ENCODE peak calls at places on chromosomes 3 and 15, in five cellular contexts. One of them, this sample, is unnamed.

GRCh38 chr3:149736180-149737100 is 15.8 kb downstream of the COMMD2 start:
- DNase-seq in IMR-90: peak; percentile 42
- DNase-seq in tibial artery: no peak
- DNase-seq in uterus: no peak
- DNase-seq in hepatocyte: no peak
- DNase-seq in this sample: no peak

GRCh38 chr15:25846377-25846776 is 16.8 kb downstream of the ATP10A start:
- DNase-seq in uterus: no peak
- DNase-seq in hepatocyte: no peak
- DNase-seq in tibial artery: no peak
- DNase-seq in IMR-90: no peak
- DNase-seq in this sample: no peak

GRCh38 chr3:29668728-29669127 is 387.9 kb downstream of the RBMS3 start:
- DNase-seq in tibial artery: no peak
- DNase-seq in IMR-90: no peak
- DNase-seq in uterus: no peak
- DNase-seq in hepatocyte: no peak
- DNase-seq in this sample: peak; percentile 7

GRCh38 chr3:17500618-17501017 is 241.8 kb downstream of the TBC1D5 start:
- DNase-seq in tibial artery: no peak
- DNase-seq in hepatocyte: no peak
- DNase-seq in IMR-90: peak; percentile 36
- DNase-seq in uterus: no peak
- DNase-seq in this sample: no peak

GRCh38 chr15:41990243-41990605 is 17.9 kb upstream of the EHD4 start:
- DNase-seq in uterus: no peak
- DNase-seq in hepatocyte: no peak
- DNase-seq in IMR-90: no peak
- DNase-seq in tibial artery: no peak
- DNase-seq in this sample: no peak

GRCh38 chr15:62758126-62758951 is 284.2 kb upstream of the TPM1 start:
- DNase-seq in uterus: no peak
- DNase-seq in tibial artery: peak; percentile 79
- DNase-seq in IMR-90: peak; percentile 90
- DNase-seq in hepatocyte: no peak
- DNase-seq in this sample: no peak

GRCh38 chr3:194200422-194201060 is 64.6 kb downstream of the HES1 start:
- DNase-seq in IMR-90: no peak
- DNase-seq in uterus: no peak
- DNase-seq in hepatocyte: no peak
- DNase-seq in tibial artery: no peak
- DNase-seq in this sample: no peak

GRCh38 chr15:73923156-73923487 is 3.1 kb upstream of the LOXL1 start:
- DNase-seq in tibial artery: no peak
- DNase-seq in hepatocyte: no peak
- DNase-seq in IMR-90: no peak
- DNase-seq in uterus: no peak
- DNase-seq in this sample: no peak

GRCh38 chr3:49013738-49014660 is 4.4 kb downstream of the DALRD3 start:
- DNase-seq in tibial artery: no peak
- DNase-seq in hepatocyte: peak; percentile 67
- DNase-seq in uterus: no peak
- DNase-seq in IMR-90: no peak
- DNase-seq in this sample: no peak

GRCh38 chr3:184176377-184177330 is 2.0 kb downstream of the AP2M1 start:
- DNase-seq in IMR-90: peak; percentile 96
- DNase-seq in uterus: peak; percentile 69
- DNase-seq in hepatocyte: peak; percentile 92
- DNase-seq in tibial artery: peak; percentile 82
- DNase-seq in this sample: peak; percentile 76

GRCh38 chr3:86793786-86794185 is 197.2 kb downstream of the VGLL3 start:
- DNase-seq in hepatocyte: peak; percentile 38
- DNase-seq in uterus: no peak
- DNase-seq in IMR-90: peak; percentile 97
- DNase-seq in tibial artery: no peak
- DNase-seq in this sample: no peak

GRCh38 chr3:170572665-170573253 is 13.1 kb downstream of the SLC7A14 start:
- DNase-seq in hepatocyte: peak; percentile 41
- DNase-seq in IMR-90: peak; percentile 93
- DNase-seq in tibial artery: no peak
- DNase-seq in uterus: no peak
- DNase-seq in this sample: no peak

GRCh38 chr3:57646723-57647122 is 46.2 kb downstream of the DENND6A start:
- DNase-seq in IMR-90: peak; percentile 27
- DNase-seq in tibial artery: peak; percentile 28
- DNase-seq in hepatocyte: peak; percentile 14
- DNase-seq in uterus: no peak
- DNase-seq in this sample: no peak

GRCh38 chr15:92647467-92648163 is 8.0 kb downstream of the FAM174B start:
- DNase-seq in IMR-90: no peak
- DNase-seq in tibial artery: no peak
- DNase-seq in hepatocyte: no peak
- DNase-seq in uterus: no peak
- DNase-seq in this sample: no peak

GRCh38 chr3:156024904-156025303 is 95.5 kb upstream of the KCNAB1 start:
- DNase-seq in IMR-90: peak; percentile 8
- DNase-seq in uterus: no peak
- DNase-seq in hepatocyte: no peak
- DNase-seq in tibial artery: no peak
- DNase-seq in this sample: no peak

GRCh38 chr15:100060276-100060926 is 281.4 kb downstream of the ADAMTS17 start:
- DNase-seq in IMR-90: peak; percentile 37
- DNase-seq in hepatocyte: no peak
- DNase-seq in tibial artery: no peak
- DNase-seq in uterus: no peak
- DNase-seq in this sample: no peak

GRCh38 chr3:194908972-194909371 is 223.3 kb downstream of the FAM43A start:
- DNase-seq in hepatocyte: no peak
- DNase-seq in tibial artery: no peak
- DNase-seq in uterus: no peak
- DNase-seq in IMR-90: no peak
- DNase-seq in this sample: peak; percentile 63

GRCh38 chr3:53650424-53650823 is 156.0 kb downstream of the CACNA1D start:
- DNase-seq in IMR-90: no peak
- DNase-seq in hepatocyte: no peak
- DNase-seq in tibial artery: no peak
- DNase-seq in uterus: no peak
- DNase-seq in this sample: no peak

GRCh38 chr15:98853593-98854420 is 153.8 kb downstream of the PGPEP1L start:
- DNase-seq in IMR-90: no peak
- DNase-seq in hepatocyte: peak; percentile 22
- DNase-seq in tibial artery: no peak
- DNase-seq in uterus: no peak
- DNase-seq in this sample: peak; percentile 51

GRCh38 chr3:53525765-53526761 is 31.7 kb downstream of the CACNA1D start:
- DNase-seq in IMR-90: no peak
- DNase-seq in tibial artery: no peak
- DNase-seq in uterus: peak; percentile 64
- DNase-seq in hepatocyte: peak; percentile 43
- DNase-seq in this sample: no peak

GRCh38 chr15:69820819-69821218 is 276.9 kb downstream of the TLE3 start:
- DNase-seq in IMR-90: peak; percentile 21
- DNase-seq in tibial artery: no peak
- DNase-seq in hepatocyte: peak; percentile 46
- DNase-seq in uterus: no peak
- DNase-seq in this sample: no peak

GRCh38 chr15:42619641-42620371 is 44.4 kb downstream of the STARD9 start:
- DNase-seq in IMR-90: no peak
- DNase-seq in hepatocyte: no peak
- DNase-seq in uterus: no peak
- DNase-seq in tibial artery: no peak
- DNase-seq in this sample: no peak

GRCh38 chr3:67739851-67740250 is 85.4 kb upstream of the SUCLG2 start:
- DNase-seq in tibial artery: no peak
- DNase-seq in uterus: no peak
- DNase-seq in hepatocyte: no peak
- DNase-seq in IMR-90: peak; percentile 65
- DNase-seq in this sample: no peak

GRCh38 chr3:157130138-157130880 is 29.6 kb downstream of the CCNL1 start:
- DNase-seq in tibial artery: peak; percentile 63
- DNase-seq in hepatocyte: peak; percentile 89
- DNase-seq in IMR-90: peak; percentile 64
- DNase-seq in uterus: peak; percentile 46
- DNase-seq in this sample: peak; percentile 63

GRCh38 chr3:48190911-48191310 is 2.7 kb upstream of the CDC25A start:
- DNase-seq in IMR-90: no peak
- DNase-seq in tibial artery: no peak
- DNase-seq in hepatocyte: peak; percentile 40
- DNase-seq in uterus: no peak
- DNase-seq in this sample: no peak

DNA sequence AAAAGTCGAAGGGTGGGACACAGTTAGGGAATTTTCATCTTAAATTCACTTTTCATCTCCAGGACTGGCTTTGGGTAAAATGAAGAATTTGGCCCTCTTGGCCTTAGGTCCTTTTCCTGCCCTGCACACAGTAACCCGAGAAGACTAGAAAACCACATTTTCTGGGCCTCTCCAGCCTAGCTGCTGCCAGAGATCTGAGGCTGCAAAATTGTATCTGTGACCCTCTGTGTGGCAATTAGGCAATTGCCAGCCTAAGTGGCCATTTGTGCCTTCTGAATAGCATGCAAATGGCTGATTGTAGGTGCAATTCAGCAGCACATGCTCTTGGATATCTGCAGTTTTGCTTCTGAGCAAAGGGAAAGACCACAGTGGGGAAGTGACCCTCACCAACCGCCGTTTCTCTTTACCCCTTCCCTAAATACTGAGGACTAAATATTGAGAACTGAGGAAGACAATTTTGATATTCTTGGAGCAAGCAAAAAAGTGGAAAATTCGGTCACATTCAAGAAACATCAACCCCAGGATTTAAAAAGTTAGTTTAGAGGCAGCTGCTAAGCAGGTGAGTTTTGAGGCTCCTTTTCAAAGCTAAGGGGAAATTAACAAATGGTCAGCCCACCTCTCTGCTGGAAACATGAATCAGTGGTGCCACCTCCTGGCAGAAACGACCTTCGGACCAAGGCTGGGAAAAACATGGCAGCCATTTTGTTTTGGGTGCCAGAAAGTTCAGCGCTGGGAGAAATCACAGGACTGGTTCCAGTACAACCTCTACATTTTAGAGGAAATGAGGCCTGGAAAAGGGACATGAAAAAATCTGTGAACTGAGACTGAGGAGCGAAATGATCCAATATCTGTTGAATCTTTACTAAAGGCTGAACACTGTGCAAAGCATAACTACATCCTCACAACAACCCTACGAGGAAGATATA is 56.6 kb upstream of the PRTG start:
- DNase-seq in tibial artery: no peak
- DNase-seq in hepatocyte: peak; percentile 78
- DNase-seq in uterus: no peak
- DNase-seq in IMR-90: peak; percentile 52
- DNase-seq in this sample: peak; percentile 43
- TF ChIP-seq CTCF in tibial artery: no peak
- TF ChIP-seq CTCF in hepatocyte: peak; percentile 83
- TF ChIP-seq CTCF in uterus: peak; percentile 41
- TF ChIP-seq CTCF in IMR-90: peak; percentile 77
- TF ChIP-seq CTCF in this sample: peak; percentile 50

DNA sequence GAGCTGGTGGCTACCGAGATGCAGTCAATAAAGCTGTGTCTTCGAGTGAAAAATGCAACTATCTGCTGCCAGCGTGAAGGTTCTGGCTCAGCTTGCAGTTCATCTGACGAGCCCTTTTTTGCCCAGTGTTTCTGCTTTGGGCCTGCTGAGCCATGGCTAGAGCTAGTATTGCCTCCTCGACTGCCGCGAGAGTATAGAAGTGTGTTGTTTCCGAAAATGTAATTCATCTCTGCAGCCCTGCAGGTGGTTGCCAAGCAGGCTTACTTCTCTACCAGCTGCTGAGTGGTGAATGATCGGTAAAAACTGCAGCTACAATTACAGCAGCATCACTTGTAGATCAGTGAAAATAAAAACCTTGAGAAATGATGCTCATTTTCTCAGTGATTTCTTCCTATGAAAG is 114.8 kb downstream of the DLG1 start:
- DNase-seq in IMR-90: no peak
- DNase-seq in hepatocyte: no peak
- DNase-seq in uterus: no peak
- DNase-seq in tibial artery: no peak
- DNase-seq in this sample: no peak
- H3K27ac ChIP-seq in IMR-90: no peak overlapping the region
- H3K27ac ChIP-seq in hepatocyte: no peak overlapping the region
- H3K27ac ChIP-seq in uterus: no peak overlapping the region
- H3K27ac ChIP-seq in tibial artery: no peak overlapping the region
- H3K27ac ChIP-seq in this sample: no peak overlapping the region

GRCh38 chr3:121796970-121797369 is 37.9 kb downstream of the IQCB1 start:
- DNase-seq in hepatocyte: no peak
- DNase-seq in tibial artery: no peak
- DNase-seq in uterus: no peak
- DNase-seq in IMR-90: no peak
- DNase-seq in this sample: no peak
- H3K4me1 ChIP-seq in hepatocyte: no peaks in the 10 kb centered on the region
- H3K4me1 ChIP-seq in tibial artery: no peaks in the 10 kb centered on the region
- H3K4me1 ChIP-seq in uterus: no peaks in the 10 kb centered on the region
- H3K4me1 ChIP-seq in IMR-90: no peaks in the 10 kb centered on the region
- H3K4me1 ChIP-seq in this sample: no peaks in the 10 kb centered on the region

GRCh38 chr3:143603774-143604173 is 244.5 kb downstream of the SLC9A9 start:
- DNase-seq in hepatocyte: no peak
- DNase-seq in tibial artery: no peak
- DNase-seq in uterus: no peak
- DNase-seq in IMR-90: no peak
- DNase-seq in this sample: no peak

GRCh38 chr3:143601738-143602480 is 246.4 kb downstream of the SLC9A9 start:
- DNase-seq in IMR-90: peak; percentile 37
- DNase-seq in uterus: no peak
- DNase-seq in tibial artery: no peak
- DNase-seq in hepatocyte: no peak
- DNase-seq in this sample: no peak

GRCh38 chr3:143604402-143604801 is 243.9 kb downstream of the SLC9A9 start:
- DNase-seq in tibial artery: no peak
- DNase-seq in hepatocyte: no peak
- DNase-seq in uterus: no peak
- DNase-seq in IMR-90: no peak
- DNase-seq in this sample: no peak

GRCh38 chr3:143605661-143605950 is 242.7 kb downstream of the SLC9A9 start:
- DNase-seq in IMR-90: no peak
- DNase-seq in uterus: no peak
- DNase-seq in hepatocyte: no peak
- DNase-seq in tibial artery: no peak
- DNase-seq in this sample: no peak

DNA sequence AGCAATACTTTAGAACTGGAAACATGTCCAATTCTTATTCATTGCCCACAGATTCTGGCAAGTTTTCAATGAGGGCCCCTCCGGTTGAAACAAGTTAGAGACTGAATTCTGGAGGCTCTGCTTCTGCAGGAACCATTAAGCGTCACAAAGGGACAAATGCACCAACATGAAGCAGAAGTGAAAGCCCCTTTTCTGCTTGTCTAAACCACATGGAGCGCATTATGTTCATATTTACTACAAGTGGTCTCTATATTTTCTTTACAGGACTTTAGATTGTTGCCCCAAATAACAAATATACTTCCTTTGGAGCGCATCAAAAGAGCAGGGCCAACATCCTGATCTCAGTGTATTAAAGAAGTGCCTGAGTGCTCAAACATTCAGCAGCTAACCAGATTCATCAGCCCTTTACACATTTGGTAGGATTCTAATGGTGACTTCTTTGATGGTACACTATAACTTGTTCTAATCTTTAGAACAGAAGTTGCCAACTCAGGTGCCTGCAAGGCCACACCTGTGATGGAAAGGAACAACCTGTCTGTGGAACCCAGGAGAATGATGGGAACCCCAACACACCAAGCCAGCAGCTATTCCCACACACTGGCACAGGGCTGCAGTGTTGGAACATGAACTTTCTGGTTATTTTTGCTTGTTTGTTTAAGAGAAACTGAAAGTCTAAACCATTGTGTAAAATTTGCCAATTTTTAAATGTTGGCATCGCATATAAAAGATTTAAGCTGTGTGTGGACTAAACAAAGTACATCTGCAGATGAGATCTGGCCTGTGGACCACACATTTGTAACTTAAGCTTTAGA is 243.2 kb downstream of the SLC9A9 start:
- DNase-seq in IMR-90: no peak
- DNase-seq in uterus: no peak
- DNase-seq in tibial artery: no peak
- DNase-seq in hepatocyte: no peak
- DNase-seq in this sample: no peak
- TF ChIP-seq CTCF in IMR-90: no peak
- TF ChIP-seq CTCF in uterus: no peak
- TF ChIP-seq CTCF in tibial artery: no peak
- TF ChIP-seq CTCF in hepatocyte: no peak
- TF ChIP-seq CTCF in this sample: no peak